ENCODE peak calls at places on chromosome 15, in four cellular contexts. Z, G, D and Q are unnamed samples. For H3K27me3, the result is how much of the 10 kb centered on the place peaks cover.

GRCh38 chr15:100720406-100720967 is 118.1 kb downstream of the ASB7 start:
- DNase-seq in Z (no peak), G (no peak), D (no peak), Q (no peak)

GRCh38 chr15:36726224-36726623 is 146.8 kb downstream of the CDIN1 start:
- DNase-seq in Z (no peak), G (no peak), D (no peak), Q (no peak)

GRCh38 chr15:38795471-38796245 is 231.0 kb upstream of the RASGRP1 start:
- DNase-seq in Z (peak), G (no peak), D (no peak), Q (no peak)

GRCh38 chr15:62895139-62895866 is 147.2 kb upstream of the TPM1 start:
- DNase-seq in Z (peak), G (no peak), D (no peak), Q (no peak)

GRCh38 chr15:39171944-39172368 is 408.9 kb upstream of the THBS1 start:
- DNase-seq in Z (peak), G (peak), D (no peak), Q (no peak)

GRCh38 chr15:98754283-98755022 is 106.1 kb downstream of the IGF1R start:
- DNase-seq in Z (peak), G (peak), D (no peak), Q (no peak)

GRCh38 chr15:64775551-64776401 is at the start of gene RBPMS2:
- DNase-seq in Z (peak), G (no peak), D (no peak), Q (no peak)

GRCh38 chr15:68578960-68579935 is at the start of gene CORO2B:
- DNase-seq in Z (peak), G (peak), D (no peak), Q (no peak)

GRCh38 chr15:22968356-22968755 is 11.8 kb downstream of the CYFIP1 start:
- DNase-seq in Z (peak), G (no peak), D (no peak), Q (peak)

GRCh38 chr15:96629501-96629900 is 299.0 kb downstream of the NR2F2 start:
- DNase-seq in Z (no peak), G (peak), D (peak), Q (peak)

GRCh38 chr15:75620776-75621536 is 4.6 kb downstream of the SNUPN start:
- DNase-seq in Z (peak), G (peak), D (peak), Q (peak)

GRCh38 chr15:39140060-39140604 is 440.7 kb upstream of the THBS1 start:
- DNase-seq in Z (peak), G (no peak), D (no peak), Q (no peak)

GRCh38 chr15:74682954-74683353 is 12.9 kb downstream of the EDC3 start:
- DNase-seq in Z (no peak), G (no peak), D (no peak), Q (no peak)

GRCh38 chr15:21269121-21269520 is 171.2 kb downstream of the POTEB3 start:
- DNase-seq in Z (no peak), G (no peak), D (peak), Q (no peak)

GRCh38 chr15:88401972-88402656 is 65.1 kb downstream of the MRPL46 start:
- DNase-seq in Z (no peak), G (peak), D (no peak), Q (no peak)

GRCh38 chr15:101000271-101000681 is 81.1 kb downstream of the LRRK1 start:
- DNase-seq in Z (peak), G (no peak), D (no peak), Q (no peak)

GRCh38 chr15:85125056-85125661 is 143.5 kb downstream of the PDE8A start:
- DNase-seq in Z (peak), G (peak), D (no peak), Q (no peak)

GRCh38 chr15:67981118-67981685 is 72.9 kb upstream of the PIAS1 start:
- DNase-seq in Z (no peak), G (no peak), D (no peak), Q (no peak)

GRCh38 chr15:82043726-82044372 is 2.0 kb downstream of the MEX3B start:
- DNase-seq in Z (peak), G (no peak), D (peak), Q (no peak)
- H3K4me3 ChIP-seq in Z (peak), G (peak), D (no peak), Q (peak)

GRCh38 chr15:57227181-57227580 is 149.1 kb upstream of the CGNL1 start:
- DNase-seq in Z (no peak), G (peak), D (no peak), Q (no peak)
- H3K27me3 ChIP-seq in Z (under half), G (under half), D (under half), Q (under half)

GRCh38 chr15:80252281-80252619 is 237 bp upstream of the CTXND1 start:
- DNase-seq in Z (no peak), G (no peak), D (no peak), Q (no peak)
- H3K4me3 ChIP-seq in Z (peak), G (peak), D (peak), Q (peak)

DNA sequence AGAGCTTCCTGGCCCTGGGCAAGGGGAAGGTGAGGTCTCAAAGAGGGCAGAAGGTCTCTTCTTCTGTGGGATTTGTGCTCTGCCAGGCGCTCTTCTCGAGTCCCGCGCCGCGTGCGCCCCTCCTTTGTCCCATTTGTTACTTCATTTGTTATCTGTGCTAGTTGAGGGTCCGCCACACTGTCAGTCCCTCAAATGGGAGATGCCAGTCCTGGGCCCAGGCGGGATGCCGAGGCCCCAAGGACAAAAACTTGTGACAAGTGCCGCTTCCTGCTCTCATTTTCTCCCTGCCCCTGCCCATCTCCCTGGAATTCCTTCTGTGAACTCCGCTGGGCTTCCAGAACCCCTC is 1.5 kb downstream of the ST8SIA2 start:
- DNase-seq in Z (no peak), G (no peak), D (no peak), Q (no peak)
- H3K27me3 ChIP-seq in Z (under half), G (half or more), D (under half), Q (half or more)

DNA sequence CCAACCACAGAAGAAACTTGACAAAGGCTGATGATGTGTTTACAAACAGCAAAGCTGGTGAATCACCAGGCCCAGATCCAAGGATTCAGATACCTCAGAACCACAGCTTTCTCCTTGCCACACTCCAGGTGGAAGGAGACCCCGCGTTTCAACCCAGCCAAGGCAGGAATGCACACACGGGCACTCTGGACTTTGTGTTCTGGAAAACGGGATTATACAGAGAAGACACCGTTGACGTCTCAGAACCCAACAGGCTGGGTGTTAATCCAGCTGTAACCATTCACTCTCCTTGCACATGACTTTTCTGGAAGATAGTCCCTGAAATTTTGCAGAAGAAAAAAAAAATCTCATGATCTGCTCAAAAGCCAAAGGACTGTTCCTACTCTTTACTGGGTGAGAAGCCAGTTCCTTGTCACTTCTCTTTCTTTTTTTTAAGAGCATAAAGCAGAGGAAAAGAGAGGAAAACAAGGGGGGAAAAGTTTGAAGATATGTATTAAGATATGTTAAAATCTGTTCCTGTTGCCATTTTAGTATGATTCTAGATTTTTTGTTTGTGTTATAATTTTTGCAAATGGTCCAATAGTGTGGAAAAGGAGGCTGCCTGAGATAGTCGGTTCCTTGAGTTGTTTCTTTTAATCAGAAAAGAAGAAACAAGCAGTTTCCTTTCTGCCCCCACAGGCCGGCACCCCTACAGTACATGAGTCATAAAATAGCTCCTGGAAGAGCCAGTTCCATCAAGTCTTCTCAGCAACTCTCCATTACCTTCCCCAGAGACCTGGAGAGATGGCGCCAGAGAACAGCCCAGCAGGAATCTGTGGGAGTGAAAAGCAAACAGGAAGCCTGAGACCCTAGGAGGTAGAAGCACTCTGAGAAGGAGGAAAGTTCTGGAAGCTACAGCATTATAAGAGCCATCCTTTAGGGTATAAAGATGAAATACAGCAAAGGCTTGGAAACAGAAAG is 73.1 kb downstream of the RORA start:
- DNase-seq in Z (peak), G (peak), D (no peak), Q (no peak)
- H3K4me3 ChIP-seq in Z (no peak), G (no peak), D (no peak), Q (no peak)